ENCODE peak calls at places on chromosomes 1 and 21, in four cellular contexts. T, O, Y and U are unnamed samples.
A peak's percentile ranks its signal among the peaks of the same experiment; 100 is the strongest.

GRCh38 chr1:156106624-156107488 is 7.7 kb upstream of the LMNA start:
- DNase-seq in T (peak; percentile 79), O (no peak), Y (no peak), U (no peak)

GRCh38 chr1:232983375-232983774 is 33.0 kb downstream of the NTPCR start:
- DNase-seq in Y (no peak), T (no peak), O (no peak), U (no peak)

GRCh38 chr21:35528109-35529042 is 479.3 kb upstream of the RUNX1 start:
- DNase-seq in O (no peak), T (peak; percentile 24), Y (no peak), U (no peak)

GRCh38 chr1:159737238-159737637 is 22.8 kb upstream of the CRP start:
- DNase-seq in Y (no peak), T (no peak), O (no peak), U (no peak)

GRCh38 chr1:33321178-33321577 is 280 bp upstream of the A3GALT2 start:
- DNase-seq in T (no peak), O (no peak), Y (no peak), U (no peak)

GRCh38 chr1:154717467-154718004 is 109.5 kb upstream of the ADAR start:
- DNase-seq in T (no peak), O (no peak), Y (no peak), U (no peak)

GRCh38 chr1:29639156-29639736 is 402.9 kb downstream of the PTPRU start:
- DNase-seq in Y (no peak), T (no peak), O (no peak), U (peak; percentile 43)

GRCh38 chr1:74470262-74470661 is 42.1 kb downstream of the LRRC53 start:
- DNase-seq in Y (no peak), T (no peak), O (no peak), U (no peak)

GRCh38 chr1:190353538-190354101 is 124.0 kb downstream of the BRINP3 start:
- DNase-seq in Y (no peak), O (no peak), T (no peak), U (no peak)

DNA sequence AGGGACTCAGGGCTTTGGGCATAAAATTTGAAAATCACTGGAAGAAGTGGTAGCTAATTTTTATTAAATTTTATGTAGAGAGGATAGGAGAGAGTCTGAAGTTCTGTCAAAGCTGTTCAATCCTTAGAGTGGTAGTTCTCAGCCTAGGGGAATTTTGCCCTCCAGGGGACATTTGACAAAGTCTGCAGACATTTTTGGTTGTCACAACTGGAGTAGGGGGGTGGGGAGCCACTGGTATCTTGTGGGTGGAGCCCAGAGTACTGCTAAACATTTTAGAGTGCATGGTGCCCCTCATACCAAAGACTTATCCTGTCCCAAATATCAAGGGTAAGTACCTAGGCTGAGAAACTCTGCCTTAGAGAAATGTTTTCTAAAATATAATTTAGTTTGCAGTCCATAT is 30.2 kb downstream of the RASAL2 start:
- DNase-seq in O (no peak), Y (no peak), T (no peak), U (no peak)
- TF ChIP-seq TCF7L2 in O (no peak), Y (no peak), T (no peak), U (no peak)

DNA sequence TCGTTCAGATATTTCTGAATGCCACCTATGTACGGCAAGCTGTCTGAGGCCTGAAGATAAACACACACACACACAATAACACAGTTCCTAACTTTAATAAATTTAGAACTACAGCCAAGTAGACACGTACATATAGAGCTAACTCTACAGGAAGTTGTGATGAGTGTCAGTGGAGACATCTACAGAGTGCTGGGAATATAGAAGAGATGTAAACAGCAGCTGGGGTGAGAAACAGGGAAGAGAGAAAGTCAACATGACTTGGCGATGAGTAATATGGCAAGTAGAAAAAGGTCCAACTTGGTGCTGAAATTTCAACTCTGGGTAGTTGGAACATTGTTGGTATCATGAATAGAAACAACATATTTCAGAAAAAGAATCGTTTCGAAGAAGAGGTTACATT is 206.5 kb downstream of the ZP4 start:
- DNase-seq in T (no peak), O (no peak), Y (no peak), U (no peak)
- TF ChIP-seq TCF7L2 in T (no peak), O (no peak), Y (no peak), U (no peak)

GRCh38 chr1:247007511-247008405 is at the start of gene ZNF695:
- DNase-seq in Y (peak; percentile 97), T (peak; percentile 97), O (peak; percentile 84), U (peak; percentile 97)
- TF ChIP-seq TCF7L2 in Y (no peak), T (no peak), O (peak; percentile 75), U (peak; percentile 75)

GRCh38 chr1:24493785-24494184 is 8.9 kb upstream of the RCAN3 start:
- DNase-seq in Y (no peak), O (no peak), T (no peak), U (no peak)
- TF ChIP-seq TCF7L2 in Y (no peak), O (no peak), T (no peak), U (no peak)

GRCh38 chr1:77316006-77316405 is 34.2 kb downstream of the AK5 start:
- DNase-seq in Y (no peak), T (no peak), O (no peak), U (no peak)

GRCh38 chr1:77322061-77322900 is 40.5 kb downstream of the AK5 start:
- DNase-seq in T (peak; percentile 68), O (peak; percentile 82), Y (peak; percentile 45), U (peak; percentile 51)

GRCh38 chr1:77313491-77313890 is 31.7 kb downstream of the AK5 start:
- DNase-seq in Y (peak; percentile 40), O (no peak), T (peak; percentile 42), U (peak; percentile 33)

GRCh38 chr1:77316966-77317365 is 35.1 kb downstream of the AK5 start:
- DNase-seq in O (no peak), T (no peak), Y (no peak), U (no peak)

DNA sequence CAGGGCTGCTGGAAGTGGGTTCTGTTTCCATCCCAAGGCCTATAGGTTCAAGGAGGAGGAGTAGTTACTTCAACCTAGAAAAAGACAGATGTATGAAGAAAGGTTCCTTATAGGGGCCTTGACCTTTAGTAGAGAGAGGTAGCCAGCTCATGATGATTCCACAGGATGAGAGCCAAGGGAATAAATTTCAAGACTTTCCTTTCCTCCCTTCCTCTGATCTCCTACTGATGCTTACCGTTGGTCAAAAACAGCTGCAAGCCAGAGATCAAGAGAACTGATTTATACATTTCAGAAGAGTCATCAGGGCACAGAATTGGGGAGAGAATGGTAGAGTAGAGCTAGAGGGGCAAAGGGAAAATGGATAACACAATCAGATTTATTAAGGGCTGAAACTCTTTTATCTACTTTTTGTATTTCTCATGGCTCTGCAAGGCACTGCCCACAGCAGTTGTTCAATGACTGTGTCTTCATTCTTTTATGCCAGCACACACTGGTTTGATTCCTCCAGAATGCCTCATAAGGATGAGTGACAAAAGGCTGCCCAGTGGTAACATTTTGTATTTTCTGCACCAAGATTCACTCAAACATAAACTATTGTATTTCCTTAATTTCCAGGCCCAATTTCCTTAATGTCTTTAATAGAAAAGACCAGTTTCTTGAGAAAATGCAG is 37.4 kb downstream of the AK5 start:
- DNase-seq in Y (no peak), O (no peak), T (no peak), U (no peak)
- TF ChIP-seq TCF7L2 in Y (no peak), O (no peak), T (no peak), U (no peak)

GRCh38 chr1:244347942-244348341 is 103.8 kb downstream of the ADSS2 start:
- DNase-seq in O (no peak), Y (no peak), T (no peak), U (no peak)
- TF ChIP-seq TCF7L2 in O (peak; percentile 55), Y (no peak), T (no peak), U (no peak)